ENCODE peak calls at places on chromosomes 7 and 10, in ten cellular contexts. One of them, this sample, is unnamed.

GRCh38 chr7:4845740-4846142 is 16.1 kb downstream of the PAPOLB start:
- DNase-seq in NCI-H2081 treated with DMSO at 0.1 percent for 48 hours: no peak
- DNase-seq in NCI-H1092 treated with DMSO at 0.1 percent for 48 hours: no peak
- DNase-seq in stimulated activated CD8-positive, alpha-beta memory T cell treated with anti-CD3 and anti-CD28 coated beads, Interleukin-12 subunit alpha, Interleukin-12 subunit beta, amount 100 ng/mL, for 1 hour: no peak
- DNase-seq in NCI-H146: peak; percentile 79
- DNase-seq in GM18507: no peak
- DNase-seq in NCI-H1694: no peak
- DNase-seq in KBM-7: peak; percentile 82
- DNase-seq in neural crest cell: no peak
- DNase-seq in endodermal cell: peak; percentile 90
- DNase-seq in this sample: no peak

GRCh38 chr7:145624618-145625017 is 492.0 kb upstream of the CNTNAP2 start:
- DNase-seq in NCI-H2081 treated with DMSO at 0.1 percent for 48 hours: no peak
- DNase-seq in NCI-H1092 treated with DMSO at 0.1 percent for 48 hours: no peak
- DNase-seq in stimulated activated CD8-positive, alpha-beta memory T cell treated with anti-CD3 and anti-CD28 coated beads, Interleukin-12 subunit alpha, Interleukin-12 subunit beta, amount 100 ng/mL, for 1 hour: no peak
- DNase-seq in NCI-H146: no peak
- DNase-seq in GM18507: no peak
- DNase-seq in NCI-H1694: no peak
- DNase-seq in KBM-7: no peak
- DNase-seq in neural crest cell: no peak
- DNase-seq in endodermal cell: no peak
- DNase-seq in this sample: no peak

GRCh38 chr7:37195388-37195787 is 253.3 kb downstream of the ELMO1 start:
- DNase-seq in NCI-H2081 treated with DMSO at 0.1 percent for 48 hours: no peak
- DNase-seq in NCI-H1092 treated with DMSO at 0.1 percent for 48 hours: no peak
- DNase-seq in stimulated activated CD8-positive, alpha-beta memory T cell treated with anti-CD3 and anti-CD28 coated beads, Interleukin-12 subunit alpha, Interleukin-12 subunit beta, amount 100 ng/mL, for 1 hour: no peak
- DNase-seq in NCI-H146: no peak
- DNase-seq in GM18507: no peak
- DNase-seq in NCI-H1694: no peak
- DNase-seq in KBM-7: no peak
- DNase-seq in neural crest cell: no peak
- DNase-seq in endodermal cell: no peak
- DNase-seq in this sample: no peak

GRCh38 chr10:119451305-119451896 is 91.1 kb downstream of the RGS10 start:
- DNase-seq in NCI-H2081 treated with DMSO at 0.1 percent for 48 hours: no peak
- DNase-seq in NCI-H1092 treated with DMSO at 0.1 percent for 48 hours: no peak
- DNase-seq in stimulated activated CD8-positive, alpha-beta memory T cell treated with anti-CD3 and anti-CD28 coated beads, Interleukin-12 subunit alpha, Interleukin-12 subunit beta, amount 100 ng/mL, for 1 hour: no peak
- DNase-seq in NCI-H146: no peak
- DNase-seq in GM18507: no peak
- DNase-seq in NCI-H1694: no peak
- DNase-seq in KBM-7: no peak
- DNase-seq in neural crest cell: no peak
- DNase-seq in endodermal cell: no peak
- DNase-seq in this sample: no peak

GRCh38 chr7:67843001-67843400 is 846.4 kb downstream of the TYW1 start:
- DNase-seq in NCI-H2081 treated with DMSO at 0.1 percent for 48 hours: no peak
- DNase-seq in NCI-H1092 treated with DMSO at 0.1 percent for 48 hours: peak; percentile 34
- DNase-seq in stimulated activated CD8-positive, alpha-beta memory T cell treated with anti-CD3 and anti-CD28 coated beads, Interleukin-12 subunit alpha, Interleukin-12 subunit beta, amount 100 ng/mL, for 1 hour: no peak
- DNase-seq in NCI-H146: no peak
- DNase-seq in GM18507: no peak
- DNase-seq in NCI-H1694: no peak
- DNase-seq in KBM-7: no peak
- DNase-seq in neural crest cell: no peak
- DNase-seq in endodermal cell: no peak
- DNase-seq in this sample: no peak

GRCh38 chr10:35577915-35578607 is 27.1 kb upstream of the GJD4 start:
- DNase-seq in NCI-H2081 treated with DMSO at 0.1 percent for 48 hours: no peak
- DNase-seq in NCI-H1092 treated with DMSO at 0.1 percent for 48 hours: no peak
- DNase-seq in stimulated activated CD8-positive, alpha-beta memory T cell treated with anti-CD3 and anti-CD28 coated beads, Interleukin-12 subunit alpha, Interleukin-12 subunit beta, amount 100 ng/mL, for 1 hour: no peak
- DNase-seq in NCI-H146: no peak
- DNase-seq in GM18507: no peak
- DNase-seq in NCI-H1694: peak; percentile 57
- DNase-seq in KBM-7: no peak
- DNase-seq in neural crest cell: no peak
- DNase-seq in endodermal cell: no peak
- DNase-seq in this sample: no peak

GRCh38 chr10:489335-489734 is 200.1 kb downstream of the DIP2C start:
- DNase-seq in NCI-H2081 treated with DMSO at 0.1 percent for 48 hours: no peak
- DNase-seq in NCI-H1092 treated with DMSO at 0.1 percent for 48 hours: no peak
- DNase-seq in stimulated activated CD8-positive, alpha-beta memory T cell treated with anti-CD3 and anti-CD28 coated beads, Interleukin-12 subunit alpha, Interleukin-12 subunit beta, amount 100 ng/mL, for 1 hour: no peak
- DNase-seq in NCI-H146: no peak
- DNase-seq in GM18507: no peak
- DNase-seq in NCI-H1694: no peak
- DNase-seq in KBM-7: no peak
- DNase-seq in neural crest cell: no peak
- DNase-seq in endodermal cell: no peak
- DNase-seq in this sample: no peak

GRCh38 chr10:27742195-27742925 is 3.3 kb downstream of the MKX start:
- DNase-seq in NCI-H2081 treated with DMSO at 0.1 percent for 48 hours: no peak
- DNase-seq in NCI-H1092 treated with DMSO at 0.1 percent for 48 hours: peak; percentile 30
- DNase-seq in stimulated activated CD8-positive, alpha-beta memory T cell treated with anti-CD3 and anti-CD28 coated beads, Interleukin-12 subunit alpha, Interleukin-12 subunit beta, amount 100 ng/mL, for 1 hour: peak; percentile 46
- DNase-seq in NCI-H146: peak; percentile 51
- DNase-seq in GM18507: peak; percentile 61
- DNase-seq in NCI-H1694: no peak
- DNase-seq in KBM-7: peak; percentile 80
- DNase-seq in neural crest cell: peak; percentile 70
- DNase-seq in endodermal cell: peak; percentile 92
- DNase-seq in this sample: peak; percentile 95

GRCh38 chr10:63767512-63767911 is 246.3 kb downstream of the REEP3 start:
- DNase-seq in NCI-H2081 treated with DMSO at 0.1 percent for 48 hours: no peak
- DNase-seq in NCI-H1092 treated with DMSO at 0.1 percent for 48 hours: peak; percentile 1
- DNase-seq in stimulated activated CD8-positive, alpha-beta memory T cell treated with anti-CD3 and anti-CD28 coated beads, Interleukin-12 subunit alpha, Interleukin-12 subunit beta, amount 100 ng/mL, for 1 hour: no peak
- DNase-seq in NCI-H146: no peak
- DNase-seq in GM18507: no peak
- DNase-seq in NCI-H1694: peak; percentile 19
- DNase-seq in KBM-7: peak; percentile 33
- DNase-seq in neural crest cell: no peak
- DNase-seq in endodermal cell: no peak
- DNase-seq in this sample: peak; percentile 42

GRCh38 chr7:14380881-14381280 is 391.4 kb upstream of the ETV1 start:
- DNase-seq in NCI-H2081 treated with DMSO at 0.1 percent for 48 hours: no peak
- DNase-seq in NCI-H1092 treated with DMSO at 0.1 percent for 48 hours: no peak
- DNase-seq in stimulated activated CD8-positive, alpha-beta memory T cell treated with anti-CD3 and anti-CD28 coated beads, Interleukin-12 subunit alpha, Interleukin-12 subunit beta, amount 100 ng/mL, for 1 hour: no peak
- DNase-seq in NCI-H146: no peak
- DNase-seq in GM18507: no peak
- DNase-seq in NCI-H1694: no peak
- DNase-seq in KBM-7: no peak
- DNase-seq in neural crest cell: no peak
- DNase-seq in endodermal cell: no peak
- DNase-seq in this sample: peak; percentile 7

GRCh38 chr7:18384491-18385143 is 110.9 kb upstream of the HDAC9 start:
- DNase-seq in NCI-H2081 treated with DMSO at 0.1 percent for 48 hours: peak; percentile 10
- DNase-seq in NCI-H1092 treated with DMSO at 0.1 percent for 48 hours: peak; percentile 78
- DNase-seq in stimulated activated CD8-positive, alpha-beta memory T cell treated with anti-CD3 and anti-CD28 coated beads, Interleukin-12 subunit alpha, Interleukin-12 subunit beta, amount 100 ng/mL, for 1 hour: no peak
- DNase-seq in NCI-H146: peak; percentile 50
- DNase-seq in GM18507: no peak
- DNase-seq in NCI-H1694: no peak
- DNase-seq in KBM-7: no peak
- DNase-seq in neural crest cell: no peak
- DNase-seq in endodermal cell: no peak
- DNase-seq in this sample: peak; percentile 80

GRCh38 chr7:114112806-114113205 is 194.0 kb upstream of the PPP1R3A start:
- DNase-seq in NCI-H2081 treated with DMSO at 0.1 percent for 48 hours: no peak
- DNase-seq in NCI-H1092 treated with DMSO at 0.1 percent for 48 hours: no peak
- DNase-seq in stimulated activated CD8-positive, alpha-beta memory T cell treated with anti-CD3 and anti-CD28 coated beads, Interleukin-12 subunit alpha, Interleukin-12 subunit beta, amount 100 ng/mL, for 1 hour: no peak
- DNase-seq in NCI-H146: no peak
- DNase-seq in GM18507: no peak
- DNase-seq in NCI-H1694: no peak
- DNase-seq in KBM-7: no peak
- DNase-seq in neural crest cell: no peak
- DNase-seq in endodermal cell: no peak
- DNase-seq in this sample: no peak

GRCh38 chr10:77478248-77478963 is 159.2 kb downstream of the KCNMA1 start:
- DNase-seq in NCI-H2081 treated with DMSO at 0.1 percent for 48 hours: no peak
- DNase-seq in NCI-H1092 treated with DMSO at 0.1 percent for 48 hours: no peak
- DNase-seq in stimulated activated CD8-positive, alpha-beta memory T cell treated with anti-CD3 and anti-CD28 coated beads, Interleukin-12 subunit alpha, Interleukin-12 subunit beta, amount 100 ng/mL, for 1 hour: no peak
- DNase-seq in NCI-H146: no peak
- DNase-seq in GM18507: no peak
- DNase-seq in NCI-H1694: peak; percentile 82
- DNase-seq in KBM-7: no peak
- DNase-seq in neural crest cell: no peak
- DNase-seq in endodermal cell: no peak
- DNase-seq in this sample: peak; percentile 78

GRCh38 chr7:133912916-133913697 is 214.0 kb upstream of the LRGUK start:
- DNase-seq in NCI-H2081 treated with DMSO at 0.1 percent for 48 hours: no peak
- DNase-seq in NCI-H1092 treated with DMSO at 0.1 percent for 48 hours: no peak
- DNase-seq in stimulated activated CD8-positive, alpha-beta memory T cell treated with anti-CD3 and anti-CD28 coated beads, Interleukin-12 subunit alpha, Interleukin-12 subunit beta, amount 100 ng/mL, for 1 hour: no peak
- DNase-seq in NCI-H146: no peak
- DNase-seq in GM18507: no peak
- DNase-seq in NCI-H1694: no peak
- DNase-seq in KBM-7: no peak
- DNase-seq in neural crest cell: no peak
- DNase-seq in endodermal cell: no peak
- DNase-seq in this sample: no peak

GRCh38 chr10:34498821-34499220 is 316.3 kb downstream of the PARD3 start:
- DNase-seq in NCI-H2081 treated with DMSO at 0.1 percent for 48 hours: no peak
- DNase-seq in NCI-H1092 treated with DMSO at 0.1 percent for 48 hours: no peak
- DNase-seq in stimulated activated CD8-positive, alpha-beta memory T cell treated with anti-CD3 and anti-CD28 coated beads, Interleukin-12 subunit alpha, Interleukin-12 subunit beta, amount 100 ng/mL, for 1 hour: no peak
- DNase-seq in NCI-H146: no peak
- DNase-seq in GM18507: no peak
- DNase-seq in NCI-H1694: no peak
- DNase-seq in KBM-7: no peak
- DNase-seq in neural crest cell: no peak
- DNase-seq in endodermal cell: no peak
- DNase-seq in this sample: no peak

GRCh38 chr10:3806603-3807002 is 21.6 kb upstream of the KLF6 start:
- DNase-seq in NCI-H2081 treated with DMSO at 0.1 percent for 48 hours: no peak
- DNase-seq in NCI-H1092 treated with DMSO at 0.1 percent for 48 hours: no peak
- DNase-seq in stimulated activated CD8-positive, alpha-beta memory T cell treated with anti-CD3 and anti-CD28 coated beads, Interleukin-12 subunit alpha, Interleukin-12 subunit beta, amount 100 ng/mL, for 1 hour: no peak
- DNase-seq in NCI-H146: peak; percentile 86
- DNase-seq in GM18507: no peak
- DNase-seq in NCI-H1694: no peak
- DNase-seq in KBM-7: no peak
- DNase-seq in neural crest cell: no peak
- DNase-seq in endodermal cell: no peak
- DNase-seq in this sample: peak; percentile 93

GRCh38 chr10:113504423-113504822 is 48.4 kb upstream of the HABP2 start:
- DNase-seq in NCI-H2081 treated with DMSO at 0.1 percent for 48 hours: no peak
- DNase-seq in NCI-H1092 treated with DMSO at 0.1 percent for 48 hours: no peak
- DNase-seq in stimulated activated CD8-positive, alpha-beta memory T cell treated with anti-CD3 and anti-CD28 coated beads, Interleukin-12 subunit alpha, Interleukin-12 subunit beta, amount 100 ng/mL, for 1 hour: no peak
- DNase-seq in NCI-H146: no peak
- DNase-seq in GM18507: no peak
- DNase-seq in NCI-H1694: no peak
- DNase-seq in KBM-7: no peak
- DNase-seq in neural crest cell: no peak
- DNase-seq in endodermal cell: no peak
- DNase-seq in this sample: no peak

This sample was measured in DMS53.